ENCODE peak calls at places on chromosome 6, in six cellular contexts. X is glutamatergic neuron, F is psoas muscle, L is AG04450, G is endothelial cell of umbilical vein, A is astrocyte of the spinal cord. E is an unnamed sample.
A peak's percentile ranks its signal among the peaks of the same experiment; 100 is the strongest.

GRCh38 chr6:112249489-112249888 is 4.9 kb downstream of the LAMA4 start:
- DNase-seq in X (no peak), F (no peak), L (no peak), G (peak; percentile 76), A (peak; percentile 56), E (no peak)

GRCh38 chr6:44045672-44046015 is 81.6 kb downstream of the MRPL14 start:
- DNase-seq in X (no peak), F (no peak), L (no peak), G (no peak), A (no peak), E (no peak)

GRCh38 chr6:2021713-2022125 is 223.7 kb downstream of the GMDS start:
- DNase-seq in X (no peak), F (peak; percentile 71), L (peak; percentile 58), G (peak; percentile 48), A (peak; percentile 81), E (no peak)

GRCh38 chr6:127391019-127391974 is 47.9 kb upstream of the ECHDC1 start:
- DNase-seq in X (no peak), F (no peak), L (no peak), G (no peak), A (no peak), E (no peak)

GRCh38 chr6:117352466-117353081 is 73.2 kb downstream of the ROS1 start:
- DNase-seq in X (no peak), F (no peak), L (no peak), G (peak; percentile 2), A (peak; percentile 45), E (no peak)

GRCh38 chr6:35489995-35490791 is 6.7 kb downstream of the TEAD3 start:
- DNase-seq in X (peak; percentile 85), F (peak; percentile 79), L (peak; percentile 72), G (no peak), A (peak; percentile 84), E (peak; percentile 51)

GRCh38 chr6:19723533-19723932 is 113.6 kb upstream of the ID4 start:
- DNase-seq in X (no peak), F (no peak), L (peak; percentile 48), G (no peak), A (peak; percentile 63), E (no peak)

GRCh38 chr6:129335792-129336191 is 374.2 kb downstream of the ARHGAP18 start:
- DNase-seq in X (no peak), F (no peak), L (no peak), G (no peak), A (no peak), E (no peak)

GRCh38 chr6:42306439-42307140 is 88.9 kb upstream of the MRPS10 start:
- DNase-seq in X (no peak), F (no peak), L (no peak), G (no peak), A (no peak), E (no peak)

GRCh38 chr6:85865665-85866372 is 223.1 kb upstream of the SYNCRIP start:
- DNase-seq in X (no peak), F (no peak), L (no peak), G (peak; percentile 85), A (peak; percentile 77), E (no peak)

GRCh38 chr6:158642097-158642601 is 2.4 kb downstream of the DYNLT1 start:
- DNase-seq in X (no peak), F (peak; percentile 65), L (peak; percentile 78), G (peak; percentile 85), A (peak; percentile 90), E (no peak)

GRCh38 chr6:164507197-164507957 is 802.0 kb downstream of the C6orf118 start:
- DNase-seq in X (no peak), F (no peak), L (no peak), G (no peak), A (no peak), E (no peak)

GRCh38 chr6:42339991-42340401 is 111.7 kb downstream of the TRERF1 start:
- DNase-seq in X (no peak), F (no peak), L (no peak), G (no peak), A (no peak), E (no peak)

GRCh38 chr6:1392813-1393640 is 3.7 kb downstream of the FOXF2 start:
- DNase-seq in X (no peak), F (no peak), L (no peak), G (no peak), A (no peak), E (no peak)

GRCh38 chr6:75296811-75297779 is 12.5 kb upstream of the TMEM30A start:
- DNase-seq in X (no peak), F (no peak), L (no peak), G (peak; percentile 85), A (peak; percentile 77), E (no peak)

GRCh38 chr6:63290507-63291049 is 29.2 kb downstream of the LGSN start:
- DNase-seq in X (no peak), F (no peak), L (no peak), G (no peak), A (no peak), E (no peak)

GRCh38 chr6:159066479-159066878 is 21.7 kb upstream of the TAGAP start:
- DNase-seq in X (no peak), F (no peak), L (no peak), G (no peak), A (no peak), E (no peak)

GRCh38 chr6:13947611-13948178 is 22.9 kb downstream of the RNF182 start:
- DNase-seq in X (no peak), F (no peak), L (no peak), G (no peak), A (no peak), E (no peak)

GRCh38 chr6:169445661-169446581 is 192.3 kb upstream of the THBS2 start:
- DNase-seq in X (no peak), F (no peak), L (no peak), G (no peak), A (no peak), E (no peak)

GRCh38 chr6:3229566-3230274 is 2.3 kb upstream of the TUBB2B start:
- DNase-seq in X (peak; percentile 84), F (no peak), L (no peak), G (no peak), A (no peak), E (peak; percentile 45)

GRCh38 chr6:53236241-53236640 is 87.6 kb upstream of the GCM1 start:
- DNase-seq in X (no peak), F (no peak), L (no peak), G (no peak), A (no peak), E (no peak)

GRCh38 chr6:25404693-25405169 is 125.6 kb downstream of the CARMIL1 start:
- DNase-seq in X (no peak), F (no peak), L (no peak), G (peak; percentile 6), A (no peak), E (no peak)

GRCh38 chr6:100344761-100345160 is 120.0 kb downstream of the SIM1 start:
- DNase-seq in X (no peak), F (no peak), L (no peak), G (no peak), A (peak; percentile 52), E (no peak)

GRCh38 chr6:5398530-5398929 is 137.2 kb downstream of the FARS2 start:
- DNase-seq in X (no peak), F (no peak), L (no peak), G (peak; percentile 62), A (peak; percentile 42), E (no peak)

GRCh38 chr6:122869437-122870024 is 80.5 kb downstream of the SMPDL3A start:
- DNase-seq in X (peak; percentile 32), F (no peak), L (peak; percentile 8), G (peak; percentile 26), A (peak; percentile 60), E (peak; percentile 22)

GRCh38 chr6:39962831-39963230 is 28.6 kb upstream of the MOCS1 start:
- DNase-seq in X (no peak), F (no peak), L (peak; percentile 24), G (no peak), A (no peak), E (no peak)

GRCh38 chr6:113489946-113490345 is 367.2 kb upstream of the MARCKS start:
- DNase-seq in X (no peak), F (no peak), L (no peak), G (peak; percentile 70), A (no peak), E (no peak)

GRCh38 chr6:148915889-148916288 is 169.1 kb downstream of the UST start:
- DNase-seq in X (no peak), F (no peak), L (no peak), G (no peak), A (no peak), E (no peak)

GRCh38 chr6:54243699-54244098 is 64.5 kb upstream of the TINAG start:
- DNase-seq in X (no peak), F (no peak), L (no peak), G (no peak), A (no peak), E (no peak)

GRCh38 chr6:54245265-54245664 is 63.0 kb upstream of the TINAG start:
- DNase-seq in X (no peak), F (no peak), L (no peak), G (no peak), A (no peak), E (no peak)

GRCh38 chr6:54248319-54248718 is 59.9 kb upstream of the TINAG start:
- DNase-seq in X (no peak), F (no peak), L (no peak), G (no peak), A (no peak), E (no peak)

GRCh38 chr6:54248994-54249393 is 59.2 kb upstream of the TINAG start:
- DNase-seq in X (no peak), F (no peak), L (no peak), G (no peak), A (no peak), E (no peak)

DNA sequence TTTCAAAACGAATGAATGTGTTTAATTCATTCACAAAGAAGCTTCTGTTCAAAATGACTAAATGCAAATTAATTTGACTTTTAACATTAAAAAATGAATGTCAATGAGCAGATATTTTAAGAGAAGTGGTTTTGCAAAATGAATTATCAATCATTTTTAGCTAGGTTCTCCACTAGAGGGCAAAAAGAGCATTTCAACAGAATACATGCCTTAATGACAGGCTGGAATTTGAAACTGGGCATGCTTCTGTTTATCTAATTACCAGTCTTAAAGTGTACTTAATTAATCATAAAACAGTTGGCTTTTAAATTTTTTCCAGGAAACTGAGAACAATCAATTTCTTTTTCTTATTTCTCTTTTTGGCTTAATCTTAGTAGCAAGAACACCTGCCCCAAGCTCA is 63.8 kb upstream of the TINAG start:
- DNase-seq in X (no peak), F (no peak), L (no peak), G (peak; percentile 59), A (peak; percentile 36), E (no peak)
- TF ChIP-seq CTCF in X (peak; percentile 80), F (peak; percentile 46), L (peak; percentile 70), G (peak; percentile 40), A (peak; percentile 57), E (peak; percentile 77)

GRCh38 chr6:33822575-33823395 is 19.0 kb upstream of the MLN start:
- DNase-seq in X (peak; percentile 50), F (no peak), L (no peak), G (peak; percentile 19), A (no peak), E (peak; percentile 31)
- TF ChIP-seq CTCF in X (peak; percentile 63), F (no peak), L (peak; percentile 36), G (peak; percentile 26), A (peak; percentile 35), E (peak; percentile 46)

GRCh38 chr6:99219788-99220187 is 129.7 kb downstream of the FAXC start:
- DNase-seq in X (peak; percentile 52), F (no peak), L (no peak), G (no peak), A (no peak), E (peak; percentile 10)
- TF ChIP-seq CTCF in X (no peak), F (no peak), L (peak; percentile 19), G (peak; percentile 3), A (no peak), E (no peak)

GRCh38 chr6:55963301-55963700 is 87.9 kb upstream of the BMP5 start:
- DNase-seq in X (peak; percentile 53), F (no peak), L (no peak), G (no peak), A (no peak), E (no peak)
- TF ChIP-seq CTCF in X (peak; percentile 19), F (no peak), L (peak; percentile 35), G (peak; percentile 37), A (peak; percentile 45), E (peak; percentile 49)

E was measured in neural crest cell.